ENCODE peak calls at places on chromosome 10, in ten cellular contexts. S is GM04504; U is dorsolateral prefrontal cortex; X is stimulated activated CD8-positive, alpha-beta memory T cell treated with anti-CD3 and anti-CD28 coated beads, Interleukin-4, amount 100 ng/mL, for 1 hour; R is T-helper 1 cell; F is gastrocnemius medialis; T is GM19239; D is AG09309; N is frontal cortex; L is stomach. P is an unnamed sample.

GRCh38 chr10:77230194-77230593 is 407.4 kb downstream of the KCNMA1 start:
- DNase-seq in U (no peak), N (no peak), R (no peak), X (no peak), D (peak), T (no peak), S (no peak), L (no peak), F (no peak), P (no peak)

GRCh38 chr10:118729641-118730258 is 25.0 kb downstream of the CACUL1 start:
- DNase-seq in T (peak), U (no peak), S (no peak), F (no peak), N (no peak), X (no peak), L (no peak), R (no peak), D (no peak), P (peak)

GRCh38 chr10:33386926-33387325 is 52.5 kb upstream of the NRP1 start:
- DNase-seq in X (no peak), D (no peak), L (no peak), N (no peak), R (no peak), F (no peak), S (no peak), U (no peak), T (no peak), P (no peak)

GRCh38 chr10:53664620-53665019 is 892.0 kb upstream of the MBL2 start:
- DNase-seq in X (no peak), U (no peak), L (no peak), R (no peak), N (no peak), D (no peak), F (no peak), S (no peak), T (no peak), P (no peak)

GRCh38 chr10:70756710-70757360 is 28.3 kb downstream of the TBATA start:
- DNase-seq in S (no peak), L (no peak), F (no peak), U (no peak), D (no peak), T (no peak), X (no peak), R (no peak), N (no peak), P (no peak)

GRCh38 chr10:132425029-132425758 is 28.2 kb downstream of the PWWP2B start:
- DNase-seq in S (no peak), U (no peak), T (no peak), D (no peak), N (no peak), F (no peak), X (no peak), R (no peak), L (no peak), P (no peak)

GRCh38 chr10:93073539-93074136 is at the start of gene CYP26A1:
- DNase-seq in T (no peak), F (no peak), S (no peak), X (no peak), U (no peak), R (no peak), D (no peak), L (no peak), N (no peak), P (no peak)

GRCh38 chr10:124323145-124323725 is 95.5 kb downstream of the OAT start:
- DNase-seq in U (no peak), S (no peak), L (no peak), N (no peak), X (no peak), T (no peak), D (no peak), R (no peak), F (no peak), P (no peak)

GRCh38 chr10:5897504-5897903 is 7.5 kb downstream of the FBH1 start:
- DNase-seq in F (no peak), X (no peak), R (no peak), S (no peak), T (no peak), L (peak), N (no peak), D (no peak), U (no peak), P (no peak)

GRCh38 chr10:110794808-110795207 is 76.9 kb upstream of the PDCD4 start:
- DNase-seq in D (no peak), L (no peak), T (no peak), R (no peak), X (no peak), S (no peak), F (no peak), U (peak), N (no peak), P (peak)

GRCh38 chr10:59622320-59622901 is 87.2 kb downstream of the SLC16A9 start:
- DNase-seq in X (no peak), N (peak), T (no peak), D (peak), U (peak), L (peak), R (no peak), S (peak), F (peak), P (peak)

GRCh38 chr10:73908853-73909611 is 1.9 kb upstream of the PLAU start:
- DNase-seq in X (no peak), U (no peak), T (peak), N (no peak), L (no peak), D (peak), F (peak), R (no peak), S (peak), P (no peak)